ENCODE peak calls at places on chromosome 21, in six cellular contexts. One of them, this sample, is unnamed.

GRCh38 chr21:20996421-20997307 is 1.5 kb upstream of the NCAM2 start:
- DNase-seq in fibroblast of villous mesenchyme: peak
- DNase-seq in psoas muscle: no peak
- DNase-seq in glutamatergic neuron: peak
- DNase-seq in A549: no peak
- DNase-seq in right lobe of liver: no peak
- DNase-seq in this sample: no peak

GRCh38 chr21:41487082-41487481 is 20.9 kb downstream of the TMPRSS2 start:
- DNase-seq in fibroblast of villous mesenchyme: no peak
- DNase-seq in psoas muscle: no peak
- DNase-seq in glutamatergic neuron: no peak
- DNase-seq in A549: no peak
- DNase-seq in right lobe of liver: no peak
- DNase-seq in this sample: no peak

GRCh38 chr21:37914211-37914900 is 1.9 kb downstream of the KCNJ6 start:
- DNase-seq in fibroblast of villous mesenchyme: peak
- DNase-seq in psoas muscle: no peak
- DNase-seq in glutamatergic neuron: peak
- DNase-seq in A549: no peak
- DNase-seq in right lobe of liver: no peak
- DNase-seq in this sample: no peak

GRCh38 chr21:42061866-42062542 is 9.1 kb upstream of the UMODL1 start:
- DNase-seq in fibroblast of villous mesenchyme: no peak
- DNase-seq in psoas muscle: peak
- DNase-seq in glutamatergic neuron: no peak
- DNase-seq in A549: no peak
- DNase-seq in right lobe of liver: peak
- DNase-seq in this sample: no peak

GRCh38 chr21:22083899-22084298 is 1085.7 kb downstream of the NCAM2 start:
- DNase-seq in fibroblast of villous mesenchyme: no peak
- DNase-seq in psoas muscle: no peak
- DNase-seq in glutamatergic neuron: no peak
- DNase-seq in A549: no peak
- DNase-seq in right lobe of liver: no peak
- DNase-seq in this sample: no peak

GRCh38 chr21:42653492-42654061 is at the start of gene PDE9A:
- DNase-seq in fibroblast of villous mesenchyme: no peak
- DNase-seq in psoas muscle: peak
- DNase-seq in glutamatergic neuron: peak
- DNase-seq in A549: no peak
- DNase-seq in right lobe of liver: peak
- DNase-seq in this sample: no peak

GRCh38 chr21:40471103-40471502 is 375.9 kb downstream of the DSCAM start:
- DNase-seq in fibroblast of villous mesenchyme: no peak
- DNase-seq in psoas muscle: no peak
- DNase-seq in glutamatergic neuron: no peak
- DNase-seq in A549: no peak
- DNase-seq in right lobe of liver: no peak
- DNase-seq in this sample: no peak

GRCh38 chr21:20720623-20721022 is 277.6 kb upstream of the NCAM2 start:
- DNase-seq in fibroblast of villous mesenchyme: no peak
- DNase-seq in psoas muscle: no peak
- DNase-seq in glutamatergic neuron: no peak
- DNase-seq in A549: no peak
- DNase-seq in right lobe of liver: no peak
- DNase-seq in this sample: no peak

GRCh38 chr21:42381347-42381984 is 14.4 kb downstream of the TMPRSS3 start:
- DNase-seq in fibroblast of villous mesenchyme: peak
- DNase-seq in psoas muscle: no peak
- DNase-seq in glutamatergic neuron: peak
- DNase-seq in A549: peak
- DNase-seq in right lobe of liver: peak
- DNase-seq in this sample: no peak

GRCh38 chr21:42818328-42818749 is 61.0 kb downstream of the WDR4 start:
- DNase-seq in fibroblast of villous mesenchyme: peak
- DNase-seq in psoas muscle: peak
- DNase-seq in glutamatergic neuron: peak
- DNase-seq in A549: peak
- DNase-seq in right lobe of liver: peak
- DNase-seq in this sample: no peak

GRCh38 chr21:42570841-42571387 is 57.3 kb downstream of the SLC37A1 start:
- DNase-seq in fibroblast of villous mesenchyme: no peak
- DNase-seq in psoas muscle: peak
- DNase-seq in glutamatergic neuron: peak
- DNase-seq in A549: peak
- DNase-seq in right lobe of liver: peak
- DNase-seq in this sample: no peak

GRCh38 chr21:41932191-41932575 is 21.6 kb downstream of the C2CD2 start:
- DNase-seq in fibroblast of villous mesenchyme: peak
- DNase-seq in psoas muscle: no peak
- DNase-seq in glutamatergic neuron: no peak
- DNase-seq in A549: peak
- DNase-seq in right lobe of liver: no peak
- DNase-seq in this sample: no peak

GRCh38 chr21:43942201-43942600 is 69.9 kb upstream of the TRAPPC10 start:
- DNase-seq in fibroblast of villous mesenchyme: no peak
- DNase-seq in psoas muscle: no peak
- DNase-seq in glutamatergic neuron: no peak
- DNase-seq in A549: no peak
- DNase-seq in right lobe of liver: no peak
- DNase-seq in this sample: no peak
- TF ChIP-seq CTCF in fibroblast of villous mesenchyme: no peak
- TF ChIP-seq CTCF in psoas muscle: no peak
- TF ChIP-seq CTCF in glutamatergic neuron: no peak
- TF ChIP-seq CTCF in A549: no peak
- TF ChIP-seq CTCF in right lobe of liver: no peak
- TF ChIP-seq CTCF in this sample: no peak

GRCh38 chr21:33301632-33302002 is 23.2 kb upstream of the IFNAR1 start:
- DNase-seq in fibroblast of villous mesenchyme: no peak
- DNase-seq in psoas muscle: no peak
- DNase-seq in glutamatergic neuron: no peak
- DNase-seq in A549: no peak
- DNase-seq in right lobe of liver: no peak
- DNase-seq in this sample: no peak

GRCh38 chr21:33300701-33301631 is 23.8 kb upstream of the IFNAR1 start:
- DNase-seq in fibroblast of villous mesenchyme: peak
- DNase-seq in psoas muscle: no peak
- DNase-seq in glutamatergic neuron: no peak
- DNase-seq in A549: no peak
- DNase-seq in right lobe of liver: no peak
- DNase-seq in this sample: no peak

GRCh38 chr21:33296156-33296555 is 28.6 kb upstream of the IFNAR1 start:
- DNase-seq in fibroblast of villous mesenchyme: no peak
- DNase-seq in psoas muscle: no peak
- DNase-seq in glutamatergic neuron: no peak
- DNase-seq in A549: no peak
- DNase-seq in right lobe of liver: no peak
- DNase-seq in this sample: no peak

GRCh38 chr21:33302055-33302454 is 22.7 kb upstream of the IFNAR1 start:
- DNase-seq in fibroblast of villous mesenchyme: no peak
- DNase-seq in psoas muscle: no peak
- DNase-seq in glutamatergic neuron: no peak
- DNase-seq in A549: no peak
- DNase-seq in right lobe of liver: no peak
- DNase-seq in this sample: no peak

GRCh38 chr21:33299181-33299752 is 25.5 kb upstream of the IFNAR1 start:
- DNase-seq in fibroblast of villous mesenchyme: no peak
- DNase-seq in psoas muscle: no peak
- DNase-seq in glutamatergic neuron: no peak
- DNase-seq in A549: no peak
- DNase-seq in right lobe of liver: no peak
- DNase-seq in this sample: peak
- TF ChIP-seq CTCF in fibroblast of villous mesenchyme: no peak
- TF ChIP-seq CTCF in psoas muscle: no peak
- TF ChIP-seq CTCF in glutamatergic neuron: no peak
- TF ChIP-seq CTCF in A549: no peak
- TF ChIP-seq CTCF in right lobe of liver: no peak
- TF ChIP-seq CTCF in this sample: peak

GRCh38 chr21:35616090-35616489 is 444.2 kb downstream of the SETD4 start:
- DNase-seq in fibroblast of villous mesenchyme: peak
- DNase-seq in psoas muscle: no peak
- DNase-seq in glutamatergic neuron: no peak
- DNase-seq in A549: peak
- DNase-seq in right lobe of liver: no peak
- DNase-seq in this sample: no peak
- TF ChIP-seq CTCF in fibroblast of villous mesenchyme: peak
- TF ChIP-seq CTCF in psoas muscle: peak
- TF ChIP-seq CTCF in glutamatergic neuron: no peak
- TF ChIP-seq CTCF in A549: peak
- TF ChIP-seq CTCF in right lobe of liver: peak
- TF ChIP-seq CTCF in this sample: peak

DNA sequence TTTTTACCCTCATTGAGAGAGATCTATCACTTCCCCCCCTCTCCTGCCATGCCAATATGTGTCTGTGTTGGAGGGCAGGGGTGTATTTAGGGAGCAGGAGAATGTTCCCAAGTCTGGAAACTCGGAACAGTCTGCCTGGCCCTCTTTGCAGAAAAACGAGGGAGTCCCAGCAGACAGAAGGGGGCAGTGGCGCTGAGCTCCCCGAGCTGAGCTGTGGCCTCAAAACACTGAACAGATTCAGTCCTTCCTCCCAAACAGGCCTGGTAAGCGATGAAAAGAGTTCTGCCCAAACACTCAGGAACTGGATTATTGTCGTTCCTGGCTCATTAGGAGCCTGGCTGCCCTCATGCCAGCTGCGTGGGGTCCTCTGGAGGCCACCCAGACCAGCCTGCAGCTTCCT is 981 bp downstream of the CLDN14 start:
- DNase-seq in fibroblast of villous mesenchyme: peak
- DNase-seq in psoas muscle: no peak
- DNase-seq in glutamatergic neuron: peak
- DNase-seq in A549: peak
- DNase-seq in right lobe of liver: no peak
- DNase-seq in this sample: no peak
- TF ChIP-seq CTCF in fibroblast of villous mesenchyme: peak
- TF ChIP-seq CTCF in psoas muscle: no peak
- TF ChIP-seq CTCF in glutamatergic neuron: no peak
- TF ChIP-seq CTCF in A549: peak
- TF ChIP-seq CTCF in right lobe of liver: peak
- TF ChIP-seq CTCF in this sample: peak

DNA sequence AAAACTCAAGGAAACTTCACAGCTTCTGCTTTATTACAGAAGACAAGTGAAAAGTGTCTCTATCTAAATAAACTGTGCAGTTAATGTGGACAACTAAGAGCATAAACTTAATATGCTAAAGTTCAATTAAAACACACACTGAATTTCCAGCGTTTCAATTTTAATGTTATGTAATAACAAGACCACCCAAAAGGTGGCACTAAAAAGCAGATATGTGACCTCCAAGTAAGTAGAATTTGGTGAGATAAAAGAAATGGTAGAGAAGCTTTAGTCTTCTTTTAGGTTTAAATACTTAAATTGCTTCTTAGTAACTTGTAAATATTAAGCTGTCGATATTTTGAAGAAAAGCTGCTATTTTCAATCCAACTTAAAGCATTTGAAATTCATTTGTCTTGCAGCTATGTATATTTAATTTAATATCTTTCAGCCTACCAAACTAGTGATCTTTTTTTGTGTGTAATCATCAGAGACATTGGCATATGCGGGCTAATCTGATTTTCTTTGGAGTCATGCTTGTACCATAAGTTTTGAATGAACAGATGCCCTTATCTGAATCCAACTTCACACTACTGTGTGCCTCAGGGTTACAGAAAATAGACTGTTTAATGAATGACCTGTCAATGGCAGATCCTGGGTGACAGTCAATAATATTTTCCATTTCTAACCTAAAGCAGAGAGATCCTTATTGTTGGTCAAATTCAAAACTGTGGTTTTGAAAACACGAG is 36.5 kb upstream of the ADAMTS1 start:
- DNase-seq in fibroblast of villous mesenchyme: peak
- DNase-seq in psoas muscle: no peak
- DNase-seq in glutamatergic neuron: no peak
- DNase-seq in A549: peak
- DNase-seq in right lobe of liver: no peak
- DNase-seq in this sample: no peak
- TF ChIP-seq CTCF in fibroblast of villous mesenchyme: peak
- TF ChIP-seq CTCF in psoas muscle: peak
- TF ChIP-seq CTCF in glutamatergic neuron: peak
- TF ChIP-seq CTCF in A549: no peak
- TF ChIP-seq CTCF in right lobe of liver: peak
- TF ChIP-seq CTCF in this sample: peak

GRCh38 chr21:30129246-30129645 is 37.4 kb downstream of the CLDN17 start:
- DNase-seq in fibroblast of villous mesenchyme: no peak
- DNase-seq in psoas muscle: no peak
- DNase-seq in glutamatergic neuron: no peak
- DNase-seq in A549: no peak
- DNase-seq in right lobe of liver: no peak
- DNase-seq in this sample: no peak

GRCh38 chr21:30126575-30126974 is 40.0 kb downstream of the CLDN17 start:
- DNase-seq in fibroblast of villous mesenchyme: no peak
- DNase-seq in psoas muscle: no peak
- DNase-seq in glutamatergic neuron: no peak
- DNase-seq in A549: no peak
- DNase-seq in right lobe of liver: no peak
- DNase-seq in this sample: no peak
- TF ChIP-seq CTCF in fibroblast of villous mesenchyme: no peak
- TF ChIP-seq CTCF in psoas muscle: no peak
- TF ChIP-seq CTCF in glutamatergic neuron: no peak
- TF ChIP-seq CTCF in A549: no peak
- TF ChIP-seq CTCF in right lobe of liver: no peak
- TF ChIP-seq CTCF in this sample: no peak

GRCh38 chr21:28588997-28589396 is 403.7 kb downstream of the LTN1 start:
- DNase-seq in fibroblast of villous mesenchyme: no peak
- DNase-seq in psoas muscle: no peak
- DNase-seq in glutamatergic neuron: no peak
- DNase-seq in A549: no peak
- DNase-seq in right lobe of liver: no peak
- DNase-seq in this sample: no peak

GRCh38 chr21:28590026-28590425 is 402.7 kb downstream of the LTN1 start:
- DNase-seq in fibroblast of villous mesenchyme: no peak
- DNase-seq in psoas muscle: no peak
- DNase-seq in glutamatergic neuron: no peak
- DNase-seq in A549: no peak
- DNase-seq in right lobe of liver: no peak
- DNase-seq in this sample: no peak

GRCh38 chr21:28590722-28591121 is 402.0 kb downstream of the LTN1 start:
- DNase-seq in fibroblast of villous mesenchyme: no peak
- DNase-seq in psoas muscle: no peak
- DNase-seq in glutamatergic neuron: no peak
- DNase-seq in A549: no peak
- DNase-seq in right lobe of liver: no peak
- DNase-seq in this sample: no peak

GRCh38 chr21:28592205-28592845 is 400.4 kb downstream of the LTN1 start:
- DNase-seq in fibroblast of villous mesenchyme: no peak
- DNase-seq in psoas muscle: no peak
- DNase-seq in glutamatergic neuron: no peak
- DNase-seq in A549: no peak
- DNase-seq in right lobe of liver: no peak
- DNase-seq in this sample: no peak

DNA sequence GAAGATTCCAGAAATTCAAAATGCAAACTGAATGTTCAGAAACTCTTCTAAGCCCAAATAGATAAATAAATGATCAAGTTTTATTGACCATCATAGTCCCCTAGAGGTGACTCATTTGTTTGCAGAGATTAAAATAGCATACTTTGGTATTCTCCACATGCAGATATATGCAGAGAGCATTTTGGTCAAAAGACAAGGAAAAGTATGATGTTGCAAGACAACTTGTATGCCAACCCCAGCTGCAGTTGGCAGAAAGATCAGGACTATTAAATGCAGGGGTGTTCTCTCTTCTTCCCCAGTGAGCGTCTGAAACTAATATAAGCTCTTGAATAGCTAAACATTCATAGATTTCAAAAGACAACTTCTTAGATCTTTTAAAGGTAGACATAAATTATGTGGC is 404.9 kb downstream of the LTN1 start:
- DNase-seq in fibroblast of villous mesenchyme: peak
- DNase-seq in psoas muscle: no peak
- DNase-seq in glutamatergic neuron: no peak
- DNase-seq in A549: no peak
- DNase-seq in right lobe of liver: no peak
- DNase-seq in this sample: no peak
- TF ChIP-seq CTCF in fibroblast of villous mesenchyme: no peak
- TF ChIP-seq CTCF in psoas muscle: no peak
- TF ChIP-seq CTCF in glutamatergic neuron: no peak
- TF ChIP-seq CTCF in A549: no peak
- TF ChIP-seq CTCF in right lobe of liver: no peak
- TF ChIP-seq CTCF in this sample: peak

This sample was measured in type B pancreatic cell.